ENCODE peak calls at places on chromosomes 16 and 17, in five cellular contexts. P, E, V, M and A are unnamed samples.

GRCh38 chr17:4594406-4595349 is 10.3 kb downstream of the SMTNL2 start:
- DNase-seq in P (no peak), E (peak), V (no peak), M (no peak), A (no peak)

GRCh38 chr17:35849469-35850348 is 19.0 kb downstream of the HEATR9 start:
- DNase-seq in P (peak), E (peak), V (peak), M (peak), A (no peak)

GRCh38 chr16:86814256-86814655 is 235.9 kb downstream of the FOXL1 start:
- DNase-seq in P (no peak), E (no peak), V (no peak), M (no peak), A (no peak)

GRCh38 chr16:85652431-85653221 is 36.1 kb downstream of the GINS2 start:
- DNase-seq in P (no peak), E (peak), V (no peak), M (no peak), A (no peak)

GRCh38 chr16:55703003-55704001 is 47.5 kb downstream of the SLC6A2 start:
- DNase-seq in P (peak), E (peak), V (peak), M (peak), A (no peak)

GRCh38 chr17:38600416-38600815 is 5.3 kb downstream of the SRCIN1 start:
- DNase-seq in P (no peak), E (no peak), V (no peak), M (no peak), A (no peak)

GRCh38 chr17:40525294-40525693 is 23.9 kb upstream of the TNS4 start:
- DNase-seq in P (no peak), E (no peak), V (no peak), M (no peak), A (no peak)

GRCh38 chr17:7133424-7133823 is 18.8 kb upstream of the ASGR2 start:
- DNase-seq in P (no peak), E (peak), V (peak), M (no peak), A (peak)

GRCh38 chr17:65017375-65017774 is 39.2 kb downstream of the GNA13 start:
- DNase-seq in P (no peak), E (no peak), V (no peak), M (no peak), A (no peak)

GRCh38 chr16:82627811-82628339 is 1.1 kb downstream of the CDH13 start:
- DNase-seq in P (no peak), E (no peak), V (peak), M (no peak), A (no peak)

GRCh38 chr17:48240122-48240521 is 132.6 kb downstream of the SNX11 start:
- DNase-seq in P (no peak), E (no peak), V (no peak), M (no peak), A (no peak)

GRCh38 chr17:76145231-76146052 is 4.4 kb upstream of the FOXJ1 start:
- DNase-seq in P (no peak), E (no peak), V (no peak), M (no peak), A (no peak)

GRCh38 chr17:19470529-19471261 is 59.7 kb downstream of the RNF112 start:
- DNase-seq in P (peak), E (peak), V (peak), M (no peak), A (no peak)

GRCh38 chr16:55021595-55022475 is 91.2 kb downstream of the IRX5 start:
- DNase-seq in P (no peak), E (no peak), V (no peak), M (no peak), A (no peak)

GRCh38 chr16:11342021-11342855 is 3.0 kb upstream of the RMI2 start:
- DNase-seq in P (no peak), E (no peak), V (no peak), M (no peak), A (no peak)

GRCh38 chr17:2697611-2698162 is 13.9 kb downstream of the CLUH start:
- DNase-seq in P (no peak), E (no peak), V (no peak), M (no peak), A (no peak)

GRCh38 chr17:78645421-78646295 is 68.5 kb upstream of the DNAH17 start:
- DNase-seq in P (no peak), E (no peak), V (peak), M (no peak), A (peak)

GRCh38 chr17:76466775-76467130 is 650 bp upstream of the AANAT start:
- DNase-seq in P (no peak), E (no peak), V (no peak), M (no peak), A (no peak)

GRCh38 chr17:13544292-13544691 is 57.4 kb downstream of the HS3ST3A1 start:
- DNase-seq in P (peak), E (no peak), V (no peak), M (peak), A (no peak)

GRCh38 chr17:48552453-48553189 is 7.7 kb upstream of the HOXB2 start:
- DNase-seq in P (no peak), E (peak), V (no peak), M (no peak), A (no peak)

GRCh38 chr17:7462474-7463367 is 16.7 kb downstream of the ZBTB4 start:
- DNase-seq in P (no peak), E (no peak), V (no peak), M (no peak), A (no peak)

GRCh38 chr16:4744758-4745569 is 10.6 kb downstream of the DNAAF8 start:
- DNase-seq in P (no peak), E (no peak), V (no peak), M (no peak), A (no peak)

GRCh38 chr16:54193656-54194007 is 93.0 kb downstream of the IRX3 start:
- DNase-seq in P (no peak), E (peak), V (peak), M (no peak), A (no peak)

GRCh38 chr17:81509048-81509686 is 3.4 kb downstream of the ACTG1 start:
- DNase-seq in P (no peak), E (no peak), V (no peak), M (no peak), A (no peak)

DNA sequence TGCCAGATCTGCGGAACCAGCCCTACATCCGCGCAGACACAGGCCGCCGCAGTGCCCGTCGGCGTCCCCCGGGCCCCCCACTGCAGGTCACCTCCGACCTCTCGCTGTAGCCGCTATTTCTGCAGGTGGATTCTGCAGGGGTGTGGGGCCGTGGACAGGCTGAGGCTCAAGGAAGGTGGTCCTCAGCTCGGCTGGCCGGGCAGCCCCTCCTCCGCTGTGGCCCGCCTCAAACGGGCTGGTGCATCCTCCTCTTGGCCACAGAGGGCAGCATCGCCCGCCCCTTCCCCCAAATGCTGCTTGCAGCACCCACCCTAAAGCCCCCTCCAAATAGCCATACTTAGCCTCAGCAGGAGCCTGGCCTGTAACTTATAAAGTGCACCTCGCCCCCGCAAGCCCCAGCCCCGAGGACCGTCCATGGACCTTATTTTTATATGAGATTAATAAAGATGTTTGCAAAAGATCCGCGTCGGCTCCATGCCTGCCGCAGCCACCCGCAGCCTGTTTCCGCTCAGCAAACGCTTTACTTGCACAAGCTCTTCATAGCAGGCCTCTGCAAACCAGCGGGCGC is 14.9 kb downstream of the SPATA32 start:
- DNase-seq in P (no peak), E (peak), V (no peak), M (no peak), A (no peak)
- TF ChIP-seq CTCF in P (peak), E (peak), V (peak), M (peak), A (no peak)

DNA sequence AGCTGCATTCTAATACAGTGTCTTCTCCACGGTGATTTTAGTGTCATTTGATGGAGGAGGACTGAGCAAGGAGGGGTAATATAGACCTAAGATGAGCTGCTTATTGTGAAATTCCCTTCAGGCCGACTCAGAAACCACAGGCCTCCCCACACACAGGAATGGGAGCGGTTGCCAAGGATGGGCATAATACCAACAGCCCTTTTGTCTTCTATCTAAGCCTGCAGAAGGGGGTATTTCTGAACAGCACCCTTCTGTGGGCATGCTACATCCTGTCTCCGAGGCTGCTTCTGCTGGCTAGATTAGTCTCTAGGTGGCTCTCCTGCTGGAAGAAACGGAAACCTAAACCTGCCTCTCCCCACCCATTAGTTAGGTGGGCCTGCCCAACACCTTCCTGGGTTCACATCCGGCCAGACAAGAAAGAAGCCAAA is 72.9 kb downstream of the CCDC182 start:
- DNase-seq in P (no peak), E (no peak), V (no peak), M (no peak), A (no peak)
- TF ChIP-seq CTCF in P (no peak), E (no peak), V (no peak), M (no peak), A (peak)

GRCh38 chr17:31060814-31061550 is 33.8 kb upstream of the NF1 start:
- DNase-seq in P (no peak), E (no peak), V (no peak), M (no peak), A (no peak)

GRCh38 chr17:31064707-31065106 is 30.1 kb upstream of the NF1 start:
- DNase-seq in P (no peak), E (no peak), V (no peak), M (no peak), A (no peak)

GRCh38 chr17:31058958-31059357 is 35.8 kb upstream of the NF1 start:
- DNase-seq in P (no peak), E (no peak), V (no peak), M (no peak), A (no peak)

GRCh38 chr17:31061678-31062077 is 33.1 kb upstream of the NF1 start:
- DNase-seq in P (no peak), E (no peak), V (no peak), M (no peak), A (no peak)
- TF ChIP-seq CTCF in P (peak), E (no peak), V (no peak), M (peak), A (no peak)

DNA sequence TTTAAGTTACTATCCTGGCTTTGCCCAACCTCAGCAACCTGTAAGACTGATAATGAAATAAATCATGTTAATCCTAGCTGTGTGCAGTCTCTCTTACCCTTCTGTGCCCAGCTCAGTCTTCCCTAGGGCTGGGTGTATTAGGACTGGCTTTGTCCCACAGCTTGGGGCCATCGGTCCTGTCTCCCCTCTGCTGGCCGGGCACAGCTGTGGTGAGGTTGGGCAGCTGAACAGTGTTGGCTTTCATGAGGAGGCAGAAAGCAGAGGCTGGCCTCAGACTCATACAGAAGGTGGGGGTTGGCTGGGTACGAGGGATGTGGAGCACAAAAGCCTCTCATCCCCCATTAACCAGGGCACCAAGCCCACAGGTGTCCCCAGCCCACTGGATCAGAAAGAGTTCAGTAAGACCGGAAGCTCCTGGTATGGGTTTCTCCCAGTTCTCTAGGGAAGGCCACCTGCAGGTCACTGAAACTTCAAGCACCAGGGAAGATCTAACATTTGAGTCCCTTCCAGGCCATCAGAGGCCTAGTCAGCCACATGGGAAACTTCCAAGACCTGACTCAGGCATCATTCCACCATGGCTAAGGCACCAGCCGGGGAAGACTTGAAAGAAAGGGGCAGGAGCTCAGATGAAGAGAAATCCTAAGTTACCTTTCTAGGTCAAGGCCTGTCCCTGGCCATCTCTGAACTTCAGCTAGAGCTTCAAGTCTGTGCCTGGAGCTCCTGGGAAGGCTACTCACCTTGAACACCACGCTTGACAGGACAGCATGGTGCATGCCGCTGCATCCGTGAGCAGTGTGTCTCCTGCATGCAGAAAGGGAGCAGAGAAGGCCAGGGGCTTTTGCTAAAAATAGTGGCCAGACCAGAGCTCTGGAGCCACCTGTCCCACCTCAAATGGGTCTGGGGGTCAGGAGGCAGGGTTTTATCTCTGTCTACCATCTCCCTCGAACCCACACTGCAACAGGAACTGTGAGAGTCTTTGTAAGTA is 8.8 kb downstream of the CNP start:
- DNase-seq in P (no peak), E (no peak), V (no peak), M (no peak), A (no peak)
- TF ChIP-seq CTCF in P (no peak), E (no peak), V (no peak), M (no peak), A (no peak)

GRCh38 chr16:68607443-68607842 is 37.7 kb upstream of the CDH3 start:
- DNase-seq in P (no peak), E (no peak), V (no peak), M (no peak), A (no peak)

GRCh38 chr16:68608330-68608729 is 36.8 kb upstream of the CDH3 start:
- DNase-seq in P (no peak), E (no peak), V (no peak), M (no peak), A (no peak)

GRCh38 chr16:68617735-68618134 is 27.4 kb upstream of the CDH3 start:
- DNase-seq in P (no peak), E (no peak), V (no peak), M (no peak), A (no peak)

DNA sequence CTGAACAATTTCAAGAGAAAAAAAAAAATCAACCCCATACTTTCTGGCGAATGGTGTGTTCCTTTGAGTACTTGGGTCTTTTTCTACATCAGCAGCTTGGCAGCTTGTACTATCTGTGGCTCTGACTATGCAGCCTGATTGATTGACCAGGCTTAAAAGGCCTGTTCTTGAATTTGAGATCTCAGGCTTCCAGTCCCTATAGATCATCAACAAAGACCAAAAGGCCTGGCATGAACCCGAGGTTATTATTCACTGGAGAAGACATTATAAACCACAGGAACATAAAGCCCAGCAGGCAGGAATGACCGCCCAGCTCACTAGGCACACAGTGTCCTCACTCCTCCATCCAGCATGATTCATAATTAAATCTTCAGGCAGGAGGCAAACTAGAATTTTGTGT is 32.1 kb upstream of the CDH3 start:
- DNase-seq in P (no peak), E (no peak), V (no peak), M (no peak), A (no peak)
- TF ChIP-seq CTCF in P (no peak), E (no peak), V (no peak), M (no peak), A (no peak)